ENCODE peak calls at places on chromosome 18, in seven cellular contexts. One of them, this sample, is unnamed.

GRCh38 chr18:49500136-49500921 is 13.3 kb upstream of the C18orf32 start:
- DNase-seq in thoracic aorta: no peak
- DNase-seq in BJ: no peak
- DNase-seq in right atrium auricular region: no peak
- DNase-seq in GM12865: no peak
- DNase-seq in IMR-90: no peak
- DNase-seq in heart right ventricle: no peak
- DNase-seq in this sample: no peak

GRCh38 chr18:3950668-3951413 is 500.9 kb downstream of the TGIF1 start:
- DNase-seq in thoracic aorta: no peak
- DNase-seq in BJ: no peak
- DNase-seq in right atrium auricular region: no peak
- DNase-seq in GM12865: no peak
- DNase-seq in IMR-90: no peak
- DNase-seq in heart right ventricle: no peak
- DNase-seq in this sample: no peak

GRCh38 chr18:35526476-35527120 is 28.8 kb upstream of the INO80C start:
- DNase-seq in thoracic aorta: no peak
- DNase-seq in BJ: no peak
- DNase-seq in right atrium auricular region: no peak
- DNase-seq in GM12865: no peak
- DNase-seq in IMR-90: no peak
- DNase-seq in heart right ventricle: no peak
- DNase-seq in this sample: peak; percentile 20

GRCh38 chr18:1914489-1914888 is 656.8 kb downstream of the METTL4 start:
- DNase-seq in thoracic aorta: no peak
- DNase-seq in BJ: no peak
- DNase-seq in right atrium auricular region: no peak
- DNase-seq in GM12865: peak; percentile 17
- DNase-seq in IMR-90: no peak
- DNase-seq in heart right ventricle: no peak
- DNase-seq in this sample: no peak

GRCh38 chr18:52283927-52284326 is 56.1 kb upstream of the DCC start:
- DNase-seq in thoracic aorta: no peak
- DNase-seq in BJ: no peak
- DNase-seq in right atrium auricular region: no peak
- DNase-seq in GM12865: no peak
- DNase-seq in IMR-90: no peak
- DNase-seq in heart right ventricle: no peak
- DNase-seq in this sample: no peak

GRCh38 chr18:6561029-6561861 is 146.5 kb upstream of the L3MBTL4 start:
- DNase-seq in thoracic aorta: no peak
- DNase-seq in BJ: no peak
- DNase-seq in right atrium auricular region: peak; percentile 79
- DNase-seq in GM12865: no peak
- DNase-seq in IMR-90: peak; percentile 67
- DNase-seq in heart right ventricle: peak; percentile 37
- DNase-seq in this sample: peak; percentile 8

GRCh38 chr18:59067873-59068272 is 71.8 kb upstream of the SEC11C start:
- DNase-seq in thoracic aorta: no peak
- DNase-seq in BJ: no peak
- DNase-seq in right atrium auricular region: no peak
- DNase-seq in GM12865: peak; percentile 23
- DNase-seq in IMR-90: peak; percentile 18
- DNase-seq in heart right ventricle: no peak
- DNase-seq in this sample: no peak

GRCh38 chr18:48545690-48546365 is 7.0 kb downstream of the CTIF start:
- DNase-seq in thoracic aorta: peak; percentile 23
- DNase-seq in BJ: no peak
- DNase-seq in right atrium auricular region: peak; percentile 85
- DNase-seq in GM12865: no peak
- DNase-seq in IMR-90: peak; percentile 90
- DNase-seq in heart right ventricle: peak; percentile 65
- DNase-seq in this sample: peak; percentile 92

GRCh38 chr18:27378396-27379094 is 193.4 kb upstream of the CHST9 start:
- DNase-seq in thoracic aorta: no peak
- DNase-seq in BJ: no peak
- DNase-seq in right atrium auricular region: no peak
- DNase-seq in GM12865: peak; percentile 24
- DNase-seq in IMR-90: no peak
- DNase-seq in heart right ventricle: no peak
- DNase-seq in this sample: no peak

GRCh38 chr18:3265564-3266033 is 3.7 kb downstream of the MYL12B start:
- DNase-seq in thoracic aorta: no peak
- DNase-seq in BJ: no peak
- DNase-seq in right atrium auricular region: no peak
- DNase-seq in GM12865: no peak
- DNase-seq in IMR-90: peak; percentile 75
- DNase-seq in heart right ventricle: no peak
- DNase-seq in this sample: no peak

GRCh38 chr18:11149441-11150270 is at the start of gene PIEZO2:
- DNase-seq in thoracic aorta: no peak
- DNase-seq in BJ: no peak
- DNase-seq in right atrium auricular region: no peak
- DNase-seq in GM12865: peak; percentile 89
- DNase-seq in IMR-90: peak; percentile 65
- DNase-seq in heart right ventricle: peak; percentile 36
- DNase-seq in this sample: no peak

GRCh38 chr18:9434240-9434701 is 41.0 kb upstream of the RALBP1 start:
- DNase-seq in thoracic aorta: no peak
- DNase-seq in BJ: no peak
- DNase-seq in right atrium auricular region: no peak
- DNase-seq in GM12865: no peak
- DNase-seq in IMR-90: no peak
- DNase-seq in heart right ventricle: no peak
- DNase-seq in this sample: no peak

GRCh38 chr18:24427484-24427883 is 1.0 kb downstream of the IMPACT start:
- DNase-seq in thoracic aorta: no peak
- DNase-seq in BJ: no peak
- DNase-seq in right atrium auricular region: no peak
- DNase-seq in GM12865: peak; percentile 27
- DNase-seq in IMR-90: peak; percentile 19
- DNase-seq in heart right ventricle: no peak
- DNase-seq in this sample: peak; percentile 41

GRCh38 chr18:8548186-8548585 is 61.1 kb upstream of the RAB12 start:
- DNase-seq in thoracic aorta: no peak
- DNase-seq in BJ: no peak
- DNase-seq in right atrium auricular region: no peak
- DNase-seq in GM12865: no peak
- DNase-seq in IMR-90: peak; percentile 39
- DNase-seq in heart right ventricle: no peak
- DNase-seq in this sample: peak; percentile 2

GRCh38 chr18:3935316-3935715 is 485.3 kb downstream of the TGIF1 start:
- DNase-seq in thoracic aorta: no peak
- DNase-seq in BJ: no peak
- DNase-seq in right atrium auricular region: no peak
- DNase-seq in GM12865: no peak
- DNase-seq in IMR-90: peak; percentile 33
- DNase-seq in heart right ventricle: no peak
- DNase-seq in this sample: peak; percentile 1

GRCh38 chr18:49322770-49323490 is 137.5 kb downstream of the DYM start:
- DNase-seq in thoracic aorta: no peak
- DNase-seq in BJ: no peak
- DNase-seq in right atrium auricular region: no peak
- DNase-seq in GM12865: no peak
- DNase-seq in IMR-90: no peak
- DNase-seq in heart right ventricle: no peak
- DNase-seq in this sample: no peak

GRCh38 chr18:63083555-63083954 is 236.0 kb downstream of the BCL2 start:
- DNase-seq in thoracic aorta: no peak
- DNase-seq in BJ: no peak
- DNase-seq in right atrium auricular region: no peak
- DNase-seq in GM12865: no peak
- DNase-seq in IMR-90: no peak
- DNase-seq in heart right ventricle: no peak
- DNase-seq in this sample: no peak

GRCh38 chr18:55275042-55275897 is 312.7 kb downstream of the TCF4 start:
- DNase-seq in thoracic aorta: peak; percentile 13
- DNase-seq in BJ: no peak
- DNase-seq in right atrium auricular region: peak; percentile 71
- DNase-seq in GM12865: peak; percentile 50
- DNase-seq in IMR-90: peak; percentile 82
- DNase-seq in heart right ventricle: no peak
- DNase-seq in this sample: peak; percentile 95

GRCh38 chr18:80161781-80162417 is 52.8 kb downstream of the ADNP2 start:
- DNase-seq in thoracic aorta: no peak
- DNase-seq in BJ: no peak
- DNase-seq in right atrium auricular region: no peak
- DNase-seq in GM12865: no peak
- DNase-seq in IMR-90: no peak
- DNase-seq in heart right ventricle: no peak
- DNase-seq in this sample: no peak

GRCh38 chr18:40109251-40110049 is 1845.6 kb upstream of the PIK3C3 start:
- DNase-seq in thoracic aorta: no peak
- DNase-seq in BJ: no peak
- DNase-seq in right atrium auricular region: no peak
- DNase-seq in GM12865: peak; percentile 3
- DNase-seq in IMR-90: no peak
- DNase-seq in heart right ventricle: no peak
- DNase-seq in this sample: no peak
- H3K4me3 ChIP-seq in thoracic aorta: no peak overlapping the region
- H3K4me3 ChIP-seq in BJ: no peak overlapping the region
- H3K4me3 ChIP-seq in right atrium auricular region: no peak overlapping the region
- H3K4me3 ChIP-seq in GM12865: no peak overlapping the region
- H3K4me3 ChIP-seq in IMR-90: no peak overlapping the region
- H3K4me3 ChIP-seq in heart right ventricle: no peak overlapping the region
- H3K4me3 ChIP-seq in this sample: no peak overlapping the region

DNA sequence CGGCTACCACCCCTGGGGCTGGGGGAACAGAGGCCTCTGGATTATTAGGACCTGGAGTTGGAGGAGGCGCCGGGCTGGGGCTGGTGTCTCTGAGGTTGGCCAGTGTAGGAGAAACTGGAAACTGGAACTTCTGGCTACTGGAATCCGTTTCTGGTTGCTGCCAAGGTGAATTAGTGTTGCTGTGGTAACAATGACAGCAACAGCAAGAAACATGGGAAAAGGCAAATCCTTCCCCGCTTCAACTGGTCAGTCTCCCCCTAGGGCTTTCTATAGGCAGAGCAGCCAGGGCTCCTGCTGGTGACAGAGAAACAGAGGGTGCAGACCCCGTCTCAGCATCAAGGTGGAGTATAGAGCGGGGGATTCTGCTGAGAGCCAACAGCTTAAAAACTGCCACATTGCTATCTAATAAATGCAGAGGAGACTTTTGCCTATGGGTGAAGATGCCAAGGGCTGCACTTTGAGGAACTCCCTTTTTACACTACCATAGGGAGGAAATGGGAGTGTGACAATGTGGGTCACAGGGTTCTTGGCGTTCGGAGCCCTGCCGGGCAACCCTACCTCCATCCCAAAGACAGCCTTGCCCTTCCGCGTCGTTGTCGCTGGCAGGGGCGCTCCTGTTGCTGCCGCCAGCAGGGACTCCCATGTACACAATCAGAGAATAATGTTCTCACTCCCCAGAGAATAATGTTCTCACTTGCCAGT is 81.4 kb upstream of the CABLES1 start:
- DNase-seq in thoracic aorta: no peak
- DNase-seq in BJ: no peak
- DNase-seq in right atrium auricular region: no peak
- DNase-seq in GM12865: no peak
- DNase-seq in IMR-90: peak; percentile 72
- DNase-seq in heart right ventricle: no peak
- DNase-seq in this sample: no peak
- TF ChIP-seq CTCF in thoracic aorta: no peak
- TF ChIP-seq CTCF in BJ: peak; percentile 31
- TF ChIP-seq CTCF in right atrium auricular region: no peak
- TF ChIP-seq CTCF in GM12865: no peak
- TF ChIP-seq CTCF in IMR-90: peak; percentile 42
- TF ChIP-seq CTCF in heart right ventricle: peak; percentile 18
- TF ChIP-seq CTCF in this sample: peak; percentile 15

GRCh38 chr18:78638889-78639596 is 340.6 kb upstream of the SALL3 start:
- DNase-seq in thoracic aorta: no peak
- DNase-seq in BJ: no peak
- DNase-seq in right atrium auricular region: no peak
- DNase-seq in GM12865: no peak
- DNase-seq in IMR-90: no peak
- DNase-seq in heart right ventricle: no peak
- DNase-seq in this sample: no peak
- H3K4me3 ChIP-seq in thoracic aorta: no peak overlapping the region
- H3K4me3 ChIP-seq in BJ: no peak overlapping the region
- H3K4me3 ChIP-seq in right atrium auricular region: no peak overlapping the region
- H3K4me3 ChIP-seq in GM12865: no peak overlapping the region
- H3K4me3 ChIP-seq in IMR-90: no peak overlapping the region
- H3K4me3 ChIP-seq in heart right ventricle: no peak overlapping the region
- H3K4me3 ChIP-seq in this sample: no peak overlapping the region

DNA sequence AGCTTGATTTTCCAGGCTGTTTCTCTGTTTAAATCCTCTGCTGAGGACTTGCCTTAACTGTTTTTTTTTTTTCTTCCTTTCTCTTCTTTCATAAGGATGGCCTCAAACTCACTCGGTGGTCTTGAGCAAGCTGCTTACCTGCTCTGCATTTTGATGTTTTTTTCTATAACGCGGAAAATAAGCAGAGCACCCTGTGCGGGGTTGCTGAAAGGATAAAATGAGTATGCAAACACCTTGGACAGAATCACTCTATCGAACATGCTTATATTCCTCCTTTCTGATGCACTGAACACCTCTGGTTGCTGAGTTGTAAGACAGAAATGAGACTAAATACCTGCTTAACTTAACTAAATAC is 41.1 kb upstream of the DSC1 start:
- DNase-seq in thoracic aorta: no peak
- DNase-seq in BJ: no peak
- DNase-seq in right atrium auricular region: no peak
- DNase-seq in GM12865: no peak
- DNase-seq in IMR-90: no peak
- DNase-seq in heart right ventricle: no peak
- DNase-seq in this sample: no peak
- TF ChIP-seq CTCF in thoracic aorta: no peak
- TF ChIP-seq CTCF in BJ: no peak
- TF ChIP-seq CTCF in right atrium auricular region: no peak
- TF ChIP-seq CTCF in GM12865: no peak
- TF ChIP-seq CTCF in IMR-90: no peak
- TF ChIP-seq CTCF in heart right ventricle: no peak
- TF ChIP-seq CTCF in this sample: no peak

This sample was measured in foreskin fibroblast.